ENCODE peak calls at places on chromosomes 11 and 22, in ten cellular contexts. P is RWPE1; L is hippocampal formation; A is stimulated activated CD8-positive, alpha-beta memory T cell treated with anti-CD3 and anti-CD28 coated beads, Interleukin-2, amount 100 ng/mL, for 48 hours; F is astrocyte of the spinal cord; O is NCI-H524; Z is neuronal stem cell; C is tibial artery; H is upper lobe of right lung; V is left lung. N is an unnamed sample.
A peak's percentile ranks its signal among the peaks of the same experiment; 100 is the strongest.

GRCh38 chr11:121451178-121451981 is 734 bp upstream of the SORL1 start:
- DNase-seq in F (no peak), H (no peak), P (no peak), A (no peak), Z (no peak), V (no peak), O (no peak), C (no peak), L (no peak), N (no peak)

GRCh38 chr11:96111308-96111707 is 187.4 kb upstream of the MTMR2 start:
- DNase-seq in V (no peak), A (no peak), C (no peak), H (no peak), Z (no peak), P (no peak), L (no peak), F (no peak), O (no peak), N (peak; percentile 14)

GRCh38 chr22:42721045-42721434 is 370 bp upstream of the A4GALT start:
- DNase-seq in L (no peak), V (no peak), H (no peak), F (no peak), O (no peak), A (no peak), C (no peak), P (no peak), Z (no peak), N (peak; percentile 58)

GRCh38 chr11:132901638-132902610 is 630.4 kb downstream of the OPCML start:
- DNase-seq in O (no peak), P (no peak), F (no peak), H (no peak), C (no peak), V (no peak), Z (no peak), A (no peak), L (no peak), N (no peak)

GRCh38 chr11:76215946-76216345 is 9.6 kb upstream of the WNT11 start:
- DNase-seq in V (no peak), H (no peak), O (no peak), C (no peak), Z (no peak), L (no peak), F (no peak), A (no peak), P (no peak), N (no peak)

GRCh38 chr22:35534091-35534490 is 6.5 kb upstream of the RASD2 start:
- DNase-seq in A (no peak), C (no peak), F (no peak), O (no peak), P (no peak), Z (no peak), H (no peak), V (no peak), L (no peak), N (no peak)

GRCh38 chr11:128686745-128687177 is 7.1 kb upstream of the FLI1 start:
- DNase-seq in O (peak; percentile 6), V (peak; percentile 90), C (no peak), P (peak; percentile 47), Z (no peak), L (no peak), F (peak; percentile 37), H (peak; percentile 80), A (no peak), N (peak; percentile 77)

GRCh38 chr11:33682446-33682845 is 18.2 kb downstream of the C11orf91 start:
- DNase-seq in V (no peak), F (peak; percentile 48), A (no peak), O (no peak), P (no peak), Z (no peak), H (no peak), C (no peak), L (no peak), N (no peak)

GRCh38 chr11:129061466-129062194 is 119.0 kb upstream of the TP53AIP1 start:
- DNase-seq in A (no peak), V (no peak), P (peak; percentile 62), Z (no peak), O (no peak), H (no peak), F (peak; percentile 34), C (no peak), L (no peak), N (no peak)

GRCh38 chr11:17563248-17563647 is 16.2 kb downstream of the OTOG start:
- DNase-seq in L (no peak), O (no peak), H (no peak), F (no peak), Z (no peak), A (no peak), P (peak; percentile 10), V (no peak), C (no peak), N (peak; percentile 37)

GRCh38 chr11:4769838-4770237 is at the start of gene OR51F1:
- DNase-seq in L (no peak), C (no peak), O (no peak), V (no peak), A (no peak), F (no peak), P (no peak), Z (no peak), H (no peak), N (no peak)

GRCh38 chr11:79626135-79626748 is 185.4 kb upstream of the TENM4 start:
- DNase-seq in O (no peak), P (no peak), H (no peak), F (no peak), L (no peak), Z (no peak), A (no peak), C (no peak), V (no peak), N (no peak)

GRCh38 chr11:116164843-116165242 is 607.9 kb downstream of the BUD13 start:
- DNase-seq in L (no peak), Z (no peak), V (no peak), O (no peak), P (no peak), F (no peak), A (no peak), H (no peak), C (no peak), N (no peak)

GRCh38 chr11:16280256-16280682 is 76.1 kb downstream of the SOX6 start:
- DNase-seq in O (peak; percentile 80), F (no peak), A (no peak), P (peak; percentile 51), Z (no peak), C (peak; percentile 21), V (peak; percentile 3), L (no peak), H (no peak), N (no peak)

GRCh38 chr22:41123151-41123550 is 30.8 kb downstream of the EP300 start:
- DNase-seq in H (no peak), A (no peak), P (peak; percentile 12), C (no peak), V (no peak), L (no peak), Z (no peak), O (no peak), F (no peak), N (no peak)

GRCh38 chr11:10294289-10294953 is 402 bp upstream of the SBF2 start:
- DNase-seq in Z (no peak), C (peak; percentile 45), L (no peak), O (peak; percentile 15), H (peak; percentile 69), A (no peak), P (peak; percentile 44), F (peak; percentile 62), V (peak; percentile 87), N (peak; percentile 59)

GRCh38 chr11:122779047-122779629 is 59.2 kb upstream of the CRTAM start:
- DNase-seq in A (no peak), P (no peak), H (no peak), C (no peak), F (no peak), Z (no peak), O (no peak), V (no peak), L (no peak), N (no peak)

GRCh38 chr22:17984114-17984513 is 40.2 kb downstream of the MICAL3 start:
- DNase-seq in C (no peak), F (no peak), A (no peak), Z (no peak), L (no peak), P (no peak), O (no peak), H (no peak), V (no peak), N (no peak)

GRCh38 chr11:128868851-128869671 is 2.0 kb upstream of the KCNJ1 start:
- DNase-seq in L (no peak), C (no peak), F (no peak), H (no peak), P (no peak), A (no peak), V (no peak), Z (no peak), O (no peak), N (no peak)

GRCh38 chr11:60924110-60924905 is at the start of gene TMEM132A:
- DNase-seq in C (no peak), P (peak; percentile 93), A (no peak), F (peak; percentile 58), Z (peak; percentile 63), O (peak; percentile 45), V (no peak), L (peak; percentile 74), H (peak; percentile 81), N (peak; percentile 93)

GRCh38 chr11:134757633-134758032 is 345.6 kb upstream of the B3GAT1 start:
- DNase-seq in P (no peak), V (no peak), F (no peak), Z (no peak), A (no peak), O (no peak), H (no peak), L (no peak), C (no peak), N (no peak)

GRCh38 chr22:20391222-20391621 is 2.7 kb upstream of the ZNF74 start:
- DNase-seq in C (no peak), O (no peak), V (no peak), L (no peak), H (no peak), A (no peak), Z (no peak), P (no peak), F (no peak), N (no peak)

GRCh38 chr11:130308925-130309324 is 5.8 kb downstream of the ZBTB44 start:
- DNase-seq in P (no peak), H (no peak), Z (no peak), F (no peak), O (no peak), L (no peak), A (no peak), C (no peak), V (no peak), N (no peak)

GRCh38 chr11:119473901-119474681 is 51.1 kb upstream of the THY1 start:
- DNase-seq in V (no peak), H (no peak), F (no peak), O (no peak), A (no peak), L (no peak), C (no peak), Z (no peak), P (no peak), N (no peak)

GRCh38 chr11:2533642-2534115 is 88.9 kb downstream of the KCNQ1 start:
- DNase-seq in L (no peak), C (peak; percentile 62), H (peak; percentile 85), V (peak; percentile 89), Z (peak; percentile 80), A (peak; percentile 31), P (peak; percentile 90), F (peak; percentile 93), O (no peak), N (peak; percentile 91)

GRCh38 chr11:65429724-65430405 is 7.3 kb downstream of the NEAT1 start:
- DNase-seq in P (no peak), L (peak; percentile 32), O (no peak), V (peak; percentile 92), H (peak; percentile 87), A (no peak), C (peak; percentile 69), Z (no peak), F (peak; percentile 82), N (no peak)

GRCh38 chr11:113111156-113111555 is 149.9 kb downstream of the NCAM1 start:
- DNase-seq in V (no peak), A (no peak), P (no peak), H (no peak), O (no peak), L (no peak), C (no peak), F (no peak), Z (no peak), N (no peak)

GRCh38 chr11:67269401-67270255 is 3.4 kb downstream of the GRK2 start:
- DNase-seq in P (no peak), L (no peak), C (peak; percentile 50), Z (no peak), H (peak; percentile 61), F (no peak), V (peak; percentile 82), O (no peak), A (no peak), N (no peak)